ENCODE peak calls at places on chromosomes 7 and 10, in eight cellular contexts. P, I, F, O, D, S, L and M are unnamed samples.
A peak's percentile ranks its signal among the peaks of the same experiment; 100 is the strongest.

GRCh38 chr7:50418086-50418515 is 32.0 kb downstream of the FIGNL1 start:
- DNase-seq in P (peak; percentile 75), I (peak; percentile 79), F (peak; percentile 73), O (peak; percentile 60), D (peak; percentile 76), S (peak; percentile 55), L (peak; percentile 77), M (peak; percentile 68)

GRCh38 chr10:70492786-70493659 is 14.5 kb downstream of the PALD1 start:
- DNase-seq in P (no peak), I (no peak), F (no peak), O (no peak), D (no peak), S (no peak), L (no peak), M (no peak)

GRCh38 chr10:116183733-116184447 is 89.1 kb downstream of the GFRA1 start:
- DNase-seq in P (peak; percentile 10), I (no peak), F (no peak), O (no peak), D (no peak), S (no peak), L (no peak), M (no peak)

GRCh38 chr10:33211123-33211878 is 123.2 kb downstream of the NRP1 start:
- DNase-seq in P (no peak), I (no peak), F (peak; percentile 16), O (no peak), D (no peak), S (peak; percentile 59), L (no peak), M (peak; percentile 67)

GRCh38 chr7:108094375-108094774 is 35.8 kb downstream of the LAMB4 start:
- DNase-seq in P (no peak), I (no peak), F (no peak), O (no peak), D (no peak), S (no peak), L (no peak), M (no peak)

GRCh38 chr10:29081971-29082699 is 206.7 kb upstream of the LYZL1 start:
- DNase-seq in P (no peak), I (no peak), F (no peak), O (no peak), D (no peak), S (peak; percentile 33), L (no peak), M (no peak)

GRCh38 chr7:86469680-86470295 is 173.9 kb upstream of the GRM3 start:
- DNase-seq in P (peak; percentile 67), I (peak; percentile 61), F (no peak), O (peak; percentile 80), D (peak; percentile 78), S (no peak), L (peak; percentile 62), M (peak; percentile 19)

GRCh38 chr10:72315611-72316385 is 38.9 kb downstream of the DNAJB12 start:
- DNase-seq in P (no peak), I (peak; percentile 93), F (no peak), O (no peak), D (no peak), S (no peak), L (peak; percentile 82), M (peak; percentile 80)

GRCh38 chr10:11560076-11560709 is 51.3 kb downstream of the USP6NL start:
- DNase-seq in P (no peak), I (peak; percentile 56), F (no peak), O (no peak), D (no peak), S (no peak), L (no peak), M (no peak)

GRCh38 chr7:140635821-140636220 is 4.8 kb downstream of the DENND2A start:
- DNase-seq in P (no peak), I (no peak), F (no peak), O (no peak), D (no peak), S (no peak), L (no peak), M (no peak)

GRCh38 chr7:131546126-131546525 is 10.3 kb downstream of the PODXL start:
- DNase-seq in P (no peak), I (peak; percentile 88), F (no peak), O (no peak), D (no peak), S (no peak), L (peak; percentile 38), M (no peak)

GRCh38 chr7:87944547-87944946 is 10.5 kb downstream of the ADAM22 start:
- DNase-seq in P (no peak), I (no peak), F (no peak), O (no peak), D (no peak), S (no peak), L (no peak), M (no peak)

GRCh38 chr7:158741294-158741666 is 36.7 kb upstream of the NCAPG2 start:
- DNase-seq in P (no peak), I (no peak), F (no peak), O (no peak), D (no peak), S (no peak), L (no peak), M (no peak)

GRCh38 chr7:41916450-41916927 is 213.6 kb upstream of the INHBA start:
- DNase-seq in P (no peak), I (no peak), F (no peak), O (no peak), D (no peak), S (no peak), L (no peak), M (no peak)

GRCh38 chr7:7830122-7830878 is 111.9 kb upstream of the RPA3 start:
- DNase-seq in P (no peak), I (peak; percentile 8), F (no peak), O (no peak), D (no peak), S (no peak), L (no peak), M (no peak)

GRCh38 chr10:103768345-103768744 is 87.0 kb downstream of the SH3PXD2A start:
- DNase-seq in P (no peak), I (no peak), F (no peak), O (no peak), D (no peak), S (no peak), L (no peak), M (no peak)

GRCh38 chr7:55571534-55572377 is 546 bp downstream of the VOPP1 start:
- DNase-seq in P (no peak), I (peak; percentile 59), F (peak; percentile 66), O (peak; percentile 59), D (no peak), S (peak; percentile 53), L (peak; percentile 73), M (peak; percentile 71)

GRCh38 chr7:39461263-39461662 is 104.9 kb upstream of the YAE1 start:
- DNase-seq in P (no peak), I (no peak), F (no peak), O (no peak), D (no peak), S (no peak), L (no peak), M (no peak)
- H3K27me3 ChIP-seq in P (no peaks in the 10 kb centered on the region), I (no peaks in the 10 kb centered on the region), F (no peaks in the 10 kb centered on the region), O (no peaks in the 10 kb centered on the region), D (no peaks in the 10 kb centered on the region), S (peaks cover 43% of the 10 kb centered on the region), L (no peaks in the 10 kb centered on the region), M (no peaks in the 10 kb centered on the region)

GRCh38 chr7:27107391-27107900 is 5.0 kb upstream of the HOXA2 start:
- DNase-seq in P (no peak), I (no peak), F (no peak), O (no peak), D (no peak), S (no peak), L (peak; percentile 66), M (no peak)

GRCh38 chr7:27107901-27108381 is 5.5 kb upstream of the HOXA2 start:
- DNase-seq in P (no peak), I (no peak), F (no peak), O (no peak), D (no peak), S (no peak), L (no peak), M (no peak)

GRCh38 chr7:27105161-27106122 is 3.0 kb upstream of the HOXA2 start:
- DNase-seq in P (no peak), I (no peak), F (no peak), O (no peak), D (no peak), S (no peak), L (no peak), M (no peak)

GRCh38 chr7:27106181-27106905 is 3.9 kb upstream of the HOXA2 start:
- DNase-seq in P (no peak), I (no peak), F (no peak), O (no peak), D (no peak), S (no peak), L (peak; percentile 60), M (no peak)

DNA sequence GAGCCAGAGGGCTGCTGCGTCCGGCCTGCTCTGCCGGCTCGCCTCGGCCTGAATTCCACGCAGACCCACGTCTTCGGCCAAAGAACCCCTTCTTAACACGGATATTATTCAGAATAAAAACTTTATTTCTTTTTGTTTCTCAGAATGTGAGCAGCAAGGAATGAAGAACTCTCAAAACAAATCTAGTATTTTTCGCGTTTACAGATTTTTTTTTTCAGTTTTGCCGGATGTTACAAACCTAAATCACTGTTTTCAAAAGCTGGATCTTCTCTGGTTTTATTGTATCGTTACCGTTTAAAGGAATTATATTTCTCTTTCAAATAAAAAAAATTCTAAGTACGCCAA is 4.4 kb upstream of the HOXA2 start:
- DNase-seq in P (no peak), I (no peak), F (no peak), O (no peak), D (no peak), S (no peak), L (no peak), M (no peak)
- H3K4me1 ChIP-seq in P (peaks cover 15% of the 10 kb centered on the region), I (no peaks in the 10 kb centered on the region), F (peaks cover 11% of the 10 kb centered on the region), O (no peaks in the 10 kb centered on the region), D (peaks cover 14% of the 10 kb centered on the region), S (peaks cover 22% of the 10 kb centered on the region), L (peaks cover 9% of the 10 kb centered on the region), M (peaks cover 34% of the 10 kb centered on the region)

DNA sequence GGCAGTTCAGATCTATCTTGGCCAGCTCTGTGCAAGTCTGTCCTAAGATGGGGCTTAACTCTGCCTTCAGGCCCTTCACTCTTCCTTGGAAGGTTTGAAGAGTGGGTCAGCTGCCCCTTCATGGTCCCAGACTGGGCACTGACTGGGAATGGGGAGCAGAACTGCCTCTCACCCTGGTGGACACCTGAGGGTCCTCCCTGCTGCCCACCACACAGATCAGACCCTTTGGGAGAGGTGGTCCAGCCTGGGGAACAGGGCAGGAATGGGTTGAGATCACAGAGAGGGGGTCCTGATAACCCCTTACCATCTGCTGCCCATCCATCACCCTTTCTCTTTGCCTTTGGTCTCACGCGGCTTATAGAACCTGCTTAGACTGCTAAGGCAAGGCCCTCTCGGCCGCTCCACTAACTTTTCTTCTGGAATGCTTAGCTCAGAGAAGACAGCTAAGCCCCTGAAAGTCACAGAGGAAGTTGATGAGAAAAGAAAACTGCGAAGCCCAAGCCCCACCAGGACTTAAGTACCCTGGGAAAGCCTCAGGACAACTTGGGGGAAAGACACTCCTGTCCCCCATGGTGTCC is 402 bp upstream of the CDHR1 start:
- DNase-seq in P (no peak), I (no peak), F (no peak), O (no peak), D (no peak), S (no peak), L (no peak), M (no peak)
- H3K27me3 ChIP-seq in P (peaks cover 36% of the 10 kb centered on the region), I (peaks cover 11% of the 10 kb centered on the region), F (peaks cover 6% of the 10 kb centered on the region), O (peaks cover 83% of the 10 kb centered on the region), D (peaks cover 19% of the 10 kb centered on the region), S (peaks cover 78% of the 10 kb centered on the region), L (no peaks in the 10 kb centered on the region), M (peaks cover 20% of the 10 kb centered on the region)

DNA sequence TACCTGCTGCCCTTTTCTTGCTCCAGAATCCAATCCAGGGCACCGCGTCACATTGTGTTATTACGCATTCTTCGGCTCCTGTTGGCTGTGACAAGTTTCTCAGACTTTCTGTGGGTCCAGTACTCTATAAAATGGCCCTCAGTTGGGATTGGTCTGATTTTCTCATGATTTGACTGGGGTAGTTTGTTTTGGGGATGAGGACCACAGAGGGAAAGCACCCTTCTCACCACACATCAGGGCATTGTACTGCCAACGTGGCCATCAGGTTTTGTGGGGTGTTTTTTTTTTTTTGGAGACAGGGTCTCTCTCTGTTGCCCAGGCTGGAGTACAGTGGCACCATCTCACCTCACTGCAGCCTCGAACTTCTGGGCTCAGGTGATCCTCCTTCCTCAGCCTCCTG is 17.0 kb upstream of the ORAI2 start:
- DNase-seq in P (no peak), I (no peak), F (no peak), O (no peak), D (no peak), S (no peak), L (no peak), M (no peak)
- H3K4me1 ChIP-seq in P (no peaks in the 10 kb centered on the region), I (no peaks in the 10 kb centered on the region), F (peaks cover 68% of the 10 kb centered on the region), O (no peaks in the 10 kb centered on the region), D (peaks cover 7% of the 10 kb centered on the region), S (peaks cover 12% of the 10 kb centered on the region), L (peaks cover 3% of the 10 kb centered on the region), M (peaks cover 10% of the 10 kb centered on the region)